ENCODE peak calls at places on chromosomes 7 and 10, in six cellular contexts. B is BE2C, Q is H9, L is AG08395, V is lower leg skin, G is Ammon's horn. O is an unnamed sample.

GRCh38 chr7:137846588-137847417 is at the start of gene DGKI:
- DNase-seq in B (peak; percentile 73), Q (peak; percentile 51), L (peak; percentile 70), V (peak; percentile 86), G (peak; percentile 83), O (no peak)

GRCh38 chr10:128463991-128464755 is 337.9 kb upstream of the MKI67 start:
- DNase-seq in B (no peak), Q (peak; percentile 35), L (no peak), V (peak; percentile 93), G (peak; percentile 73), O (no peak)

GRCh38 chr10:125411724-125412123 is 251.4 kb upstream of the CTBP2 start:
- DNase-seq in B (no peak), Q (no peak), L (peak; percentile 80), V (no peak), G (no peak), O (no peak)

GRCh38 chr10:11934262-11934661 is 108.3 kb downstream of the UPF2 start:
- DNase-seq in B (no peak), Q (no peak), L (peak; percentile 49), V (no peak), G (no peak), O (no peak)

GRCh38 chr7:134584290-134584689 is 35.4 kb downstream of the AKR1B15 start:
- DNase-seq in B (no peak), Q (no peak), L (no peak), V (no peak), G (no peak), O (no peak)

GRCh38 chr10:102009801-102010425 is 46.1 kb downstream of the ARMH3 start:
- DNase-seq in B (peak; percentile 39), Q (peak; percentile 52), L (peak; percentile 94), V (no peak), G (peak; percentile 87), O (no peak)

GRCh38 chr10:76082232-76082631 is 650.8 kb downstream of the LRMDA start:
- DNase-seq in B (no peak), Q (no peak), L (no peak), V (no peak), G (no peak), O (no peak)

GRCh38 chr7:12570529-12571461 is at the start of gene SCIN:
- DNase-seq in B (peak; percentile 36), Q (peak; percentile 63), L (peak; percentile 26), V (peak; percentile 83), G (peak; percentile 64), O (peak; percentile 50)

GRCh38 chr10:102660891-102661613 is 16.8 kb downstream of the TRIM8 start:
- DNase-seq in B (peak; percentile 58), Q (peak; percentile 55), L (peak; percentile 69), V (no peak), G (peak; percentile 69), O (peak; percentile 62)

GRCh38 chr7:44212581-44213184 is 11.9 kb downstream of the YKT6 start:
- DNase-seq in B (no peak), Q (no peak), L (no peak), V (peak; percentile 60), G (no peak), O (no peak)

GRCh38 chr7:74453321-74454011 is at the start of gene GTF2IRD1:
- DNase-seq in B (peak; percentile 78), Q (peak; percentile 73), L (peak; percentile 86), V (peak; percentile 95), G (peak; percentile 73), O (peak; percentile 51)

GRCh38 chr10:101682172-101682825 is 12.7 kb downstream of the FBXW4 start:
- DNase-seq in B (no peak), Q (no peak), L (peak; percentile 10), V (no peak), G (no peak), O (no peak)